ENCODE peak calls at places on chromosomes 16 and 17, in seven cellular contexts. S, G, B, N, O, K and A are unnamed samples.
A peak's percentile ranks its signal among the peaks of the same experiment; 100 is the strongest.

GRCh38 chr16:77234611-77235010 is 35.4 kb downstream of the SYCE1L start:
- DNase-seq in S (no peak), G (no peak), B (no peak), N (no peak), O (no peak), K (no peak), A (no peak)

GRCh38 chr16:23323224-23324030 is 21.3 kb downstream of the SCNN1B start:
- DNase-seq in S (no peak), G (no peak), B (no peak), N (no peak), O (no peak), K (no peak), A (no peak)

GRCh38 chr17:37147301-37147812 is 198.6 kb downstream of the AATF start:
- DNase-seq in S (no peak), G (peak; percentile 67), B (no peak), N (no peak), O (no peak), K (no peak), A (no peak)

GRCh38 chr17:57408064-57408811 is 151.9 kb downstream of the MSI2 start:
- DNase-seq in S (no peak), G (no peak), B (peak; percentile 53), N (no peak), O (no peak), K (peak; percentile 42), A (no peak)

GRCh38 chr17:42059815-42060214 is 9.4 kb upstream of the C17orf113 start:
- DNase-seq in S (no peak), G (no peak), B (no peak), N (no peak), O (no peak), K (no peak), A (no peak)

GRCh38 chr16:68200120-68200783 is 35.7 kb downstream of the ESRP2 start:
- DNase-seq in S (no peak), G (peak; percentile 13), B (no peak), N (no peak), O (no peak), K (no peak), A (no peak)

GRCh38 chr17:8935194-8935593 is 30.3 kb downstream of the PIK3R5 start:
- DNase-seq in S (no peak), G (peak; percentile 26), B (peak; percentile 78), N (no peak), O (peak; percentile 84), K (no peak), A (no peak)

GRCh38 chr17:31019004-31019403 is 48.2 kb downstream of the RNF135 start:
- DNase-seq in S (no peak), G (no peak), B (no peak), N (no peak), O (no peak), K (no peak), A (no peak)

GRCh38 chr16:80350066-80350465 is 190.7 kb upstream of the DYNLRB2 start:
- DNase-seq in S (no peak), G (no peak), B (no peak), N (no peak), O (no peak), K (no peak), A (no peak)

GRCh38 chr17:49316889-49317288 is 45.2 kb downstream of the ZNF652 start:
- DNase-seq in S (no peak), G (no peak), B (no peak), N (no peak), O (no peak), K (no peak), A (no peak)

GRCh38 chr16:87581867-87582220 is 20.5 kb upstream of the JPH3 start:
- DNase-seq in S (peak; percentile 68), G (peak; percentile 90), B (no peak), N (no peak), O (peak; percentile 45), K (peak; percentile 60), A (no peak)

GRCh38 chr17:74276561-74277009 is 2.6 kb downstream of the DNAI2 start:
- DNase-seq in S (peak; percentile 30), G (no peak), B (no peak), N (no peak), O (no peak), K (no peak), A (no peak)

GRCh38 chr17:56681561-56682266 is 88.2 kb downstream of the NOG start:
- DNase-seq in S (no peak), G (no peak), B (no peak), N (no peak), O (no peak), K (no peak), A (no peak)

GRCh38 chr17:40122944-40123810 is 1.4 kb downstream of the MSL1 start:
- DNase-seq in S (peak; percentile 45), G (peak; percentile 72), B (peak; percentile 61), N (peak; percentile 41), O (peak; percentile 90), K (peak; percentile 57), A (peak; percentile 79)
- TF ChIP-seq CTCF in S (no peak), G (no peak), B (peak; percentile 2), N (peak; percentile 26), O (no peak), K (no peak), A (peak; percentile 56)

GRCh38 chr16:400061-400540 is 1.6 kb upstream of the DECR2 start:
- DNase-seq in S (no peak), G (peak; percentile 28), B (no peak), N (no peak), O (peak; percentile 82), K (no peak), A (no peak)

GRCh38 chr16:398551-399277 is 1.7 kb downstream of the NME4 start:
- DNase-seq in S (no peak), G (no peak), B (no peak), N (no peak), O (no peak), K (no peak), A (no peak)

GRCh38 chr16:404971-405486 is 3.3 kb downstream of the DECR2 start:
- DNase-seq in S (no peak), G (no peak), B (no peak), N (no peak), O (no peak), K (no peak), A (no peak)

GRCh38 chr16:399278-400019 is 2.2 kb upstream of the DECR2 start:
- DNase-seq in S (no peak), G (peak; percentile 19), B (no peak), N (no peak), O (no peak), K (no peak), A (no peak)

DNA sequence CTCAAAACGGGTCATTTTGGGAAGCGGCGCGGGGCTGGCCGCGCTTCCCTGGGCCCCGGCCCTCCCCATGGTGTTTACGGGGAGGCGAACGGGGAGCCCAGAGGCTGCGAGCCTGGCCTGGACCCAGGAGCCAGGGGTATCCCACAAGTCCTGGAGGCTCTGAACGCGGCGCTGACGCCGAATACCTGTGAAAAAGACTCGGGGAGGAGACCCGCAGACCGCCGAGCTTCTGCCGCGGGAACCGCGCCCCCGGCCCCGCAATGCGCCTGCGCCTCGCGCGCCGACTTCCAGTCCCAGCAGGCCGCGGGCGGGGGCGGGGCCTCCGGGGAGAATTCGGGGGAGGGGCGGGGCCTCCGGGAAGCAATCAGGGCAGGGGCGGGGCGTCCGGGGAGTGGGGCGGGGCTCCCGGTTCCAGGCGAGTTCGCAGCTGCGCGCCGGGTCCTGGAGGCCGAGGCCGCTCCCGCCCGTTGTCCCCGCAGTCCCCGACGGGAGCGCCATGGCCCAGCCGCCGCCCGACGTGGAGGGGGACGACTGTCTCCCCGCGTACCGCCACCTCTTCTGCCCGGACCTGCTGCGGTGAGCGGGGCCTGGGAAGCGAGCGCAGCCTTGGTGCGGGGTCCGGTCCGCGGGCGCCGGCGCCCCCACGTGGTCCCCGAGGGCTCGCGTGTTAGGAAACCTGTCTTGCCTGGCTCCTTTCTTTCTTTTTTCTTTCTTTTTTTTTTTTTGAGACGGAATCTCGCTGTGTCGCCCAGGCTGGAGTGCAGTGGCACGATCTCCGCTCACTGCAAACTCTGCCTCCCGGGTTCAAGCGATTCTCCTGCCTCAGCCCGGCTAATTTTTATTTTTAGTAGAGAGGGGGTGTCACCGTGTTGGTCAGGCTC is at the start of gene DECR2:
- DNase-seq in S (peak; percentile 98), G (peak; percentile 93), B (peak; percentile 97), N (peak; percentile 97), O (peak; percentile 99), K (peak; percentile 98), A (peak; percentile 98)
- TF ChIP-seq CTCF in S (peak; percentile 67), G (peak; percentile 67), B (peak; percentile 60), N (peak; percentile 52), O (peak; percentile 47), K (peak; percentile 48), A (peak; percentile 53)

GRCh38 chr17:6430769-6431168 is 4.2 kb downstream of the AIPL1 start:
- DNase-seq in S (no peak), G (peak; percentile 50), B (no peak), N (no peak), O (no peak), K (no peak), A (no peak)
- TF ChIP-seq CTCF in S (no peak), G (no peak), B (peak; percentile 21), N (peak; percentile 46), O (no peak), K (peak; percentile 4), A (peak; percentile 69)

GRCh38 chr16:65449526-65449925 is 327.7 kb upstream of the CDH11 start:
- DNase-seq in S (no peak), G (no peak), B (no peak), N (no peak), O (no peak), K (no peak), A (no peak)

GRCh38 chr16:65457084-65457483 is 335.2 kb upstream of the CDH11 start:
- DNase-seq in S (no peak), G (no peak), B (no peak), N (no peak), O (no peak), K (no peak), A (no peak)

GRCh38 chr16:65453646-65454045 is 331.8 kb upstream of the CDH11 start:
- DNase-seq in S (no peak), G (no peak), B (no peak), N (no peak), O (no peak), K (no peak), A (no peak)
- TF ChIP-seq CTCF in S (no peak), G (no peak), B (no peak), N (no peak), O (no peak), K (no peak), A (no peak)